ENCODE peak calls at places on chromosome 21, in five cellular contexts. One of them, this sample, is unnamed.
A peak's percentile ranks its signal among the peaks of the same experiment; 100 is the strongest.

GRCh38 chr21:36150192-36150711 is 6.4 kb upstream of the DOP1B start:
- DNase-seq in mucosa of descending colon: no peak
- DNase-seq in AG10803: peak; percentile 75
- DNase-seq in BJ: no peak
- DNase-seq in adrenal gland: no peak
- DNase-seq in this sample: no peak

GRCh38 chr21:29155118-29155932 is 24.9 kb downstream of the MAP3K7CL start:
- DNase-seq in AG10803: peak; percentile 77
- DNase-seq in mucosa of descending colon: no peak
- DNase-seq in adrenal gland: no peak
- DNase-seq in BJ: no peak
- DNase-seq in this sample: no peak

GRCh38 chr21:23601549-23601948 is 2005.7 kb downstream of the MRPL39 start:
- DNase-seq in BJ: no peak
- DNase-seq in AG10803: no peak
- DNase-seq in adrenal gland: no peak
- DNase-seq in mucosa of descending colon: no peak
- DNase-seq in this sample: no peak

GRCh38 chr21:36698160-36699025 is 522 bp upstream of the SIM2 start:
- DNase-seq in BJ: no peak
- DNase-seq in mucosa of descending colon: no peak
- DNase-seq in AG10803: peak; percentile 38
- DNase-seq in adrenal gland: no peak
- DNase-seq in this sample: no peak

GRCh38 chr21:21631961-21632360 is 633.8 kb downstream of the NCAM2 start:
- DNase-seq in mucosa of descending colon: no peak
- DNase-seq in BJ: no peak
- DNase-seq in adrenal gland: peak; percentile 80
- DNase-seq in AG10803: peak; percentile 12
- DNase-seq in this sample: no peak

GRCh38 chr21:37592496-37592895 is 225.9 kb downstream of the DYRK1A start:
- DNase-seq in mucosa of descending colon: no peak
- DNase-seq in AG10803: no peak
- DNase-seq in adrenal gland: no peak
- DNase-seq in BJ: no peak
- DNase-seq in this sample: no peak

GRCh38 chr21:34807146-34807880 is 138.5 kb downstream of the CLIC6 start:
- DNase-seq in adrenal gland: no peak
- DNase-seq in mucosa of descending colon: no peak
- DNase-seq in BJ: peak; percentile 70
- DNase-seq in AG10803: peak; percentile 92
- DNase-seq in this sample: peak; percentile 81

GRCh38 chr21:34560021-34560420 is 48.0 kb upstream of the KCNE1 start:
- DNase-seq in AG10803: no peak
- DNase-seq in mucosa of descending colon: no peak
- DNase-seq in adrenal gland: no peak
- DNase-seq in BJ: no peak
- DNase-seq in this sample: no peak

DNA sequence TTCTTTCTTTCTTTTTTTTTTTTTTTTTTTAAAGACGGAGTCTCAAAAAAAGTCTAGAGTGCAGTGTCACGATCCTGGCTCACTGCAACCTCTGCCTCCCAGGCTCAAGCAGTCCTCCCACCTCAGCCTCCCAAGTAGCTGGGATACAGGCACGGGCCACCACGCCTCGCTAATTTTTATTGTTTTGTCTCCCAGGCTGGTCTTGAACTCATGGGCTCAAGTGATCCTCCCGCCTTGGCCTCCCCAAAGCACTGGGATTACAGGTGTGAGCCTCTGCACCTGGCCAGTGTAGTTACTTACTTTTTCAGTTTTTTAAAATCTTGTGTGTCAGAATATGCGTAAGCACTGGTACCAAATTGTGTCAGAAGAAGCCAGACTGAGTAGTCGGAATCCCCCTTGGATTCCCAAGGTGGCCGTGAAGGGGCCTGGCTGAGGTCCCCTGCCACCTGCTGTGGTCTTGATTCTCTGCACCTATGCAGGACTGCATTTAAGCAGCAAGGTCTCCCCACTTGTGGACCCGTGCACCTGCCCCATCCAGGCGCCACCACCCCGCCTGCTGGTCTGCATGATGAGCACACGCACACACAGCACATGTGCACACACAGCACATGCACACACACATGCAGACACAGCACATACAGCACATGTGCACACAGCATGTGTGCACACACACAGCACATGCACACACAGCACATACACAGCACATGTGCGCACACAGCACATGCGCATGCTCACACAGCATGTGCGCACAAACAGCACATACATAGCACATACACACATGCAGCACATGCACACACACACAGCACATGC is 47.5 kb downstream of the PCNT start:
- DNase-seq in mucosa of descending colon: no peak
- DNase-seq in AG10803: no peak
- DNase-seq in adrenal gland: no peak
- DNase-seq in BJ: no peak
- DNase-seq in this sample: no peak
- TF ChIP-seq CTCF in mucosa of descending colon: no peak
- TF ChIP-seq CTCF in AG10803: no peak
- TF ChIP-seq CTCF in adrenal gland: no peak
- TF ChIP-seq CTCF in BJ: no peak
- TF ChIP-seq CTCF in this sample: no peak

GRCh38 chr21:14543983-14544382 is 2.1 kb downstream of the SAMSN1 start:
- DNase-seq in AG10803: no peak
- DNase-seq in adrenal gland: no peak
- DNase-seq in mucosa of descending colon: no peak
- DNase-seq in BJ: no peak
- DNase-seq in this sample: no peak
- H3K4me3 ChIP-seq in AG10803: no peak overlapping the region
- H3K4me3 ChIP-seq in adrenal gland: no peak overlapping the region
- H3K4me3 ChIP-seq in mucosa of descending colon: no peak overlapping the region
- H3K4me3 ChIP-seq in BJ: no peak overlapping the region
- H3K4me3 ChIP-seq in this sample: no peak overlapping the region

GRCh38 chr21:41768371-41769042 is 1.7 kb upstream of the RIPK4 start:
- DNase-seq in mucosa of descending colon: peak; percentile 88
- DNase-seq in adrenal gland: no peak
- DNase-seq in AG10803: peak; percentile 70
- DNase-seq in BJ: peak; percentile 78
- DNase-seq in this sample: peak; percentile 27
- TF ChIP-seq CTCF in mucosa of descending colon: no peak
- TF ChIP-seq CTCF in adrenal gland: no peak
- TF ChIP-seq CTCF in AG10803: peak; percentile 52
- TF ChIP-seq CTCF in BJ: peak; percentile 69
- TF ChIP-seq CTCF in this sample: peak; percentile 54

DNA sequence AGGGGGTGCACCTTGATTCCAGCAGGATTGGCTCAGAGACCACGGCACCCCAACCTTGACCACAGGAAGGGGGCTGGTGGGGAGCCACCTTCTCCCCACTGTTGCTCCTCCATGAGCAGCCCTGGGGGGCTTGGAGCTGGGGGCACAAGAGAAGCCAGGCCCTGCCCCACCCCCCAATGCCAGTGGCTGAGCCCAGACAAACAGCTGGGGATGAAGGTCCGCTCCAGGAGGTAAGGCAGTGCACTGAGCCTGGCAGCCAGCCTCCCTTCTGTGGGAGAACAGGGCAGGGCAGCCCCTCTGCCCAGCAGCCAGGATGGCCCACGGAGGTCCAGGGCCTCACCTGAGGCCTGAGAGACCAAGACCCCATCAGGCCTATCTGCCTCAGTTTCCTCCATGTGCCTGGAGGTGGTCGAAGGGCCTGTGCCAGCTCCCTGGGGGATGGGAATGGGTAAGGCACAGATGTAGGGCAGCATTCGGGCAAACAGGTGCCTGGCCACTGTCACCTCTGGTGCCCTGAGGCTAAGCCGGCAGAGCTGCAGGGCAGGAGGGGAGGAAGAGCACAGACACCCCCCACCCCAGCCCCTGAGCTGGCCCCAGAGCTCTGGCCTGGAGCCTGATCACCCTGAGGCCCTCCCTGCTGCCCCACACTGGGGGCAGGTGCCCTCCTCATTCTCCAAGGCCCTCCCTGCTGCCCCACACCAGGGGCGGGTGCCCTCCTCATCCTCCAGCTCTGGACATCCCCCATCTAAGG is 7.1 kb downstream of the ITGB2 start:
- DNase-seq in mucosa of descending colon: peak; percentile 56
- DNase-seq in AG10803: no peak
- DNase-seq in BJ: no peak
- DNase-seq in adrenal gland: no peak
- DNase-seq in this sample: no peak
- H3K4me3 ChIP-seq in mucosa of descending colon: no peak overlapping the region
- H3K4me3 ChIP-seq in AG10803: no peak overlapping the region
- H3K4me3 ChIP-seq in BJ: no peak overlapping the region
- H3K4me3 ChIP-seq in adrenal gland: no peak overlapping the region
- H3K4me3 ChIP-seq in this sample: no peak overlapping the region

GRCh38 chr21:19510653-19511052 is 1107.1 kb upstream of the TMPRSS15 start:
- DNase-seq in mucosa of descending colon: no peak
- DNase-seq in BJ: no peak
- DNase-seq in AG10803: no peak
- DNase-seq in adrenal gland: no peak
- DNase-seq in this sample: no peak
- TF ChIP-seq CTCF in mucosa of descending colon: no peak
- TF ChIP-seq CTCF in BJ: no peak
- TF ChIP-seq CTCF in AG10803: no peak
- TF ChIP-seq CTCF in adrenal gland: no peak
- TF ChIP-seq CTCF in this sample: no peak

GRCh38 chr21:46253610-46254124 is 25.1 kb upstream of the LSS start:
- DNase-seq in BJ: no peak
- DNase-seq in mucosa of descending colon: no peak
- DNase-seq in AG10803: no peak
- DNase-seq in adrenal gland: no peak
- DNase-seq in this sample: no peak

GRCh38 chr21:46248827-46249226 is 20.3 kb upstream of the LSS start:
- DNase-seq in adrenal gland: no peak
- DNase-seq in mucosa of descending colon: no peak
- DNase-seq in AG10803: no peak
- DNase-seq in BJ: no peak
- DNase-seq in this sample: no peak

GRCh38 chr21:46252840-46253239 is 24.3 kb upstream of the LSS start:
- DNase-seq in mucosa of descending colon: no peak
- DNase-seq in adrenal gland: no peak
- DNase-seq in AG10803: no peak
- DNase-seq in BJ: no peak
- DNase-seq in this sample: no peak

GRCh38 chr21:46247699-46248460 is 19.3 kb upstream of the LSS start:
- DNase-seq in AG10803: no peak
- DNase-seq in adrenal gland: no peak
- DNase-seq in mucosa of descending colon: no peak
- DNase-seq in BJ: no peak
- DNase-seq in this sample: no peak

DNA sequence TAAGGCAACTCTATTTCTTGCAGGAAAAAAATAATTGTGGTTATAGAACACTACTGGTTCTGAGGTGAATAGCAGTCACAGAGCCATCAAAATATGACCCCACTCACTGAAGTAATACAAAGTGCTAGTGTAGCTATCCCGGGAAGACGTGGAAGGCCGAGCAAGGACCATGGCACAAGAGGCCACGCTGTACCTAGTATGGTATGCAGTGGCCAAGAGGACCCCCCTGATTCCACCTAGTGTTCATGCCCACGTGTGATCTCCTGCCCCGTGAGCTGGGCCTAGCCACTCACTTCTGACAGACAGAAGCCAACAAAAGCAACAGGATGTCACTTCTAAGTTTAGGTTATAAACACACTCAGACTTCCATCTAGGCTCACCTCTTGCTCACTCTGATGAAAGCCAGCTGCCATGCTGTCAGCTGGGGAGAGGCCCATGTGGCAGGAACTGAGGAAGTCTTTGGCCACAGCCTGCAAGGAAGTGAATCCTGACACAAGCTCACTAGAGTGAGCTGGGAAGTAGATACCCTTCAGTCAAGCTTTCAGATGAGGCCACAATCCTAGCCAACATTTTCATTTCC is 21.7 kb upstream of the LSS start:
- DNase-seq in adrenal gland: no peak
- DNase-seq in BJ: no peak
- DNase-seq in mucosa of descending colon: no peak
- DNase-seq in AG10803: no peak
- DNase-seq in this sample: no peak
- H3K4me3 ChIP-seq in adrenal gland: no peak overlapping the region
- H3K4me3 ChIP-seq in BJ: no peak overlapping the region
- H3K4me3 ChIP-seq in mucosa of descending colon: no peak overlapping the region
- H3K4me3 ChIP-seq in AG10803: no peak overlapping the region
- H3K4me3 ChIP-seq in this sample: no peak overlapping the region

DNA sequence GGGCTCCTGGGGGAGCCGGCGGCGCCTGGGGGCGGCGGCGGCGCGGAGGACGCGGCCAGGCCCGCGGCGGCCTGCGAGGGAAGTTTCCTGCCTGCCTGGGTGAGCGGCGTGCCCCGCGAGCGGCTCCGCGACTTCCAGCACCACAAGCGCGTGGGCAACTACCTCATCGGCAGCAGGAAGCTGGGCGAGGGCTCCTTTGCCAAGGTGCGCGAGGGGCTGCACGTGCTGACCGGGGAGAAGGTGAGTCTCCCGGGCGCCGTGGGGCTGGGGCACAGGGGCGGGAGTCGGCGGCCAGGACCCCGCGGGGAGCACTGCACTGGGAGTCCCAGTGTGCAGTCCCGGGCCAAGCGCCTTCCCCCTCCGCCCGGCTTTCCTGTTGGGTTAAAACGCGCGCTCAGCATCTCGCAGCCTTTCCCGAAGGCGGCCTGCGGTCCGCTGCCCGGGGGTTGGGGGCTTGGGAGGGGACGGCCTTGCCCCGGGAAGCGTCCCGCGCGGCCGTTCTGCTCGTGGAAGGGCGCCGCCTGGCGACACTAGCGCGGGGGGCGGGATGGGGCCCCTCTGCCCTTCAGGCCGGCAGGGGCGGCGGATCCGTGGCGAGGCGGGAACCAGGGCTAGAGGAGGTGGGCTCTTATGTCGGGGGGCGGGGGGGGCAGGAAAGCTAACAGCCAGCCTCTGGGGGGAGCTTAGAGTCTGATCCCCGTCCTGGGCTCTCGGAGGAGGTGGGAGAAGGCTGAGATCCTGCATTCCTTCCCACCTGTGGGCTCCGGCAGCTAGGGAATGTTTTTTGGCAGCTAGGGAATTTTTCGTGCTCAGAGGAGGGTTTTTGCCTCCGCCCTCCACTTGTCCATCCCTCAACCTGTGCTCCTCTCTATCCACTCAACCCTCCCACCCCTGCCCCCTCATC is 1.1 kb downstream of the HUNK start:
- DNase-seq in BJ: no peak
- DNase-seq in mucosa of descending colon: peak; percentile 63
- DNase-seq in AG10803: peak; percentile 39
- DNase-seq in adrenal gland: no peak
- DNase-seq in this sample: no peak
- TF ChIP-seq CTCF in BJ: peak; percentile 62
- TF ChIP-seq CTCF in mucosa of descending colon: peak; percentile 62
- TF ChIP-seq CTCF in AG10803: peak; percentile 45
- TF ChIP-seq CTCF in adrenal gland: no peak
- TF ChIP-seq CTCF in this sample: peak; percentile 39